ENCODE peak calls at places on chromosomes 11 and 22, in eight cellular contexts. One of them, this sample, is unnamed.

GRCh38 chr11:131473510-131473909 is 103.1 kb downstream of the NTM start:
- DNase-seq in OCI-LY7: no peak
- DNase-seq in HTR-8/SVneo: no peak
- DNase-seq in T follicular helper cell: no peak
- DNase-seq in NCI-H2081 treated with DMSO at 0.1 percent for 48 hours: no peak
- DNase-seq in keratinocyte: no peak
- DNase-seq in coronary artery: no peak
- DNase-seq in RPMI7951: no peak
- DNase-seq in this sample: no peak

GRCh38 chr11:123431619-123432018 is 1.6 kb downstream of the GRAMD1B start:
- DNase-seq in coronary artery: no peak
- DNase-seq in NCI-H2081 treated with DMSO at 0.1 percent for 48 hours: no peak
- DNase-seq in keratinocyte: no peak
- DNase-seq in RPMI7951: peak
- DNase-seq in HTR-8/SVneo: no peak
- DNase-seq in OCI-LY7: no peak
- DNase-seq in T follicular helper cell: no peak
- DNase-seq in this sample: no peak

GRCh38 chr22:42379961-42380537 is 52.2 kb downstream of the NFAM1 start:
- DNase-seq in keratinocyte: no peak
- DNase-seq in NCI-H2081 treated with DMSO at 0.1 percent for 48 hours: no peak
- DNase-seq in coronary artery: no peak
- DNase-seq in OCI-LY7: no peak
- DNase-seq in RPMI7951: no peak
- DNase-seq in HTR-8/SVneo: no peak
- DNase-seq in T follicular helper cell: no peak
- DNase-seq in this sample: no peak

GRCh38 chr11:46446343-46446751 is 54.8 kb upstream of the CHRM4 start:
- DNase-seq in HTR-8/SVneo: no peak
- DNase-seq in T follicular helper cell: no peak
- DNase-seq in RPMI7951: no peak
- DNase-seq in NCI-H2081 treated with DMSO at 0.1 percent for 48 hours: peak
- DNase-seq in coronary artery: no peak
- DNase-seq in keratinocyte: no peak
- DNase-seq in OCI-LY7: no peak
- DNase-seq in this sample: no peak

GRCh38 chr22:17726561-17727243 is 47.6 kb downstream of the BID start:
- DNase-seq in HTR-8/SVneo: no peak
- DNase-seq in keratinocyte: no peak
- DNase-seq in coronary artery: no peak
- DNase-seq in T follicular helper cell: no peak
- DNase-seq in NCI-H2081 treated with DMSO at 0.1 percent for 48 hours: no peak
- DNase-seq in RPMI7951: peak
- DNase-seq in OCI-LY7: no peak
- DNase-seq in this sample: no peak

GRCh38 chr11:60872124-60872951 is 5.0 kb downstream of the ZP1 start:
- DNase-seq in RPMI7951: peak
- DNase-seq in OCI-LY7: no peak
- DNase-seq in keratinocyte: no peak
- DNase-seq in NCI-H2081 treated with DMSO at 0.1 percent for 48 hours: no peak
- DNase-seq in HTR-8/SVneo: no peak
- DNase-seq in T follicular helper cell: no peak
- DNase-seq in coronary artery: no peak
- DNase-seq in this sample: no peak

GRCh38 chr11:15665368-15665871 is 550.7 kb downstream of the INSC start:
- DNase-seq in NCI-H2081 treated with DMSO at 0.1 percent for 48 hours: no peak
- DNase-seq in HTR-8/SVneo: no peak
- DNase-seq in coronary artery: no peak
- DNase-seq in OCI-LY7: no peak
- DNase-seq in T follicular helper cell: no peak
- DNase-seq in keratinocyte: no peak
- DNase-seq in RPMI7951: peak
- DNase-seq in this sample: no peak

GRCh38 chr22:30104501-30105156 is 24.4 kb downstream of the HORMAD2 start:
- DNase-seq in OCI-LY7: no peak
- DNase-seq in RPMI7951: peak
- DNase-seq in keratinocyte: no peak
- DNase-seq in coronary artery: no peak
- DNase-seq in NCI-H2081 treated with DMSO at 0.1 percent for 48 hours: no peak
- DNase-seq in T follicular helper cell: no peak
- DNase-seq in HTR-8/SVneo: no peak
- DNase-seq in this sample: peak

GRCh38 chr22:17201285-17201945 is 17.8 kb downstream of the ADA2 start:
- DNase-seq in NCI-H2081 treated with DMSO at 0.1 percent for 48 hours: no peak
- DNase-seq in HTR-8/SVneo: no peak
- DNase-seq in OCI-LY7: no peak
- DNase-seq in keratinocyte: no peak
- DNase-seq in T follicular helper cell: no peak
- DNase-seq in coronary artery: no peak
- DNase-seq in RPMI7951: peak
- DNase-seq in this sample: no peak

GRCh38 chr11:12922980-12923507 is 86.1 kb upstream of the RASSF10 start:
- DNase-seq in RPMI7951: no peak
- DNase-seq in HTR-8/SVneo: no peak
- DNase-seq in NCI-H2081 treated with DMSO at 0.1 percent for 48 hours: no peak
- DNase-seq in OCI-LY7: no peak
- DNase-seq in coronary artery: no peak
- DNase-seq in keratinocyte: no peak
- DNase-seq in T follicular helper cell: no peak
- DNase-seq in this sample: no peak

GRCh38 chr11:46348566-46348981 is 1.3 kb downstream of the DGKZ start:
- DNase-seq in OCI-LY7: no peak
- DNase-seq in HTR-8/SVneo: no peak
- DNase-seq in RPMI7951: no peak
- DNase-seq in NCI-H2081 treated with DMSO at 0.1 percent for 48 hours: no peak
- DNase-seq in coronary artery: no peak
- DNase-seq in T follicular helper cell: no peak
- DNase-seq in keratinocyte: no peak
- DNase-seq in this sample: no peak

GRCh38 chr11:94767701-94768601 is at the start of gene AMOTL1:
- DNase-seq in coronary artery: peak
- DNase-seq in OCI-LY7: no peak
- DNase-seq in HTR-8/SVneo: peak
- DNase-seq in keratinocyte: no peak
- DNase-seq in NCI-H2081 treated with DMSO at 0.1 percent for 48 hours: peak
- DNase-seq in RPMI7951: peak
- DNase-seq in T follicular helper cell: no peak
- DNase-seq in this sample: peak

GRCh38 chr11:80163011-80163410 is 722.2 kb upstream of the TENM4 start:
- DNase-seq in NCI-H2081 treated with DMSO at 0.1 percent for 48 hours: no peak
- DNase-seq in OCI-LY7: no peak
- DNase-seq in HTR-8/SVneo: peak
- DNase-seq in T follicular helper cell: no peak
- DNase-seq in RPMI7951: peak
- DNase-seq in keratinocyte: no peak
- DNase-seq in coronary artery: no peak
- DNase-seq in this sample: no peak

GRCh38 chr11:75869661-75870455 is 54.8 kb downstream of the UVRAG start:
- DNase-seq in RPMI7951: no peak
- DNase-seq in keratinocyte: no peak
- DNase-seq in OCI-LY7: no peak
- DNase-seq in HTR-8/SVneo: no peak
- DNase-seq in T follicular helper cell: no peak
- DNase-seq in coronary artery: no peak
- DNase-seq in NCI-H2081 treated with DMSO at 0.1 percent for 48 hours: no peak
- DNase-seq in this sample: no peak

GRCh38 chr11:57778318-57779037 is 16.9 kb downstream of the CTNND1 start:
- DNase-seq in RPMI7951: peak
- DNase-seq in keratinocyte: peak
- DNase-seq in OCI-LY7: no peak
- DNase-seq in coronary artery: peak
- DNase-seq in NCI-H2081 treated with DMSO at 0.1 percent for 48 hours: no peak
- DNase-seq in HTR-8/SVneo: peak
- DNase-seq in T follicular helper cell: no peak
- DNase-seq in this sample: peak

GRCh38 chr11:15695096-15695721 is 580.5 kb downstream of the INSC start:
- DNase-seq in T follicular helper cell: no peak
- DNase-seq in keratinocyte: no peak
- DNase-seq in coronary artery: no peak
- DNase-seq in OCI-LY7: no peak
- DNase-seq in NCI-H2081 treated with DMSO at 0.1 percent for 48 hours: no peak
- DNase-seq in HTR-8/SVneo: no peak
- DNase-seq in RPMI7951: no peak
- DNase-seq in this sample: no peak

GRCh38 chr11:69867076-69868002 is 48.1 kb upstream of the FGF3 start:
- DNase-seq in NCI-H2081 treated with DMSO at 0.1 percent for 48 hours: no peak
- DNase-seq in keratinocyte: no peak
- DNase-seq in HTR-8/SVneo: no peak
- DNase-seq in OCI-LY7: no peak
- DNase-seq in T follicular helper cell: no peak
- DNase-seq in RPMI7951: peak
- DNase-seq in coronary artery: peak
- DNase-seq in this sample: no peak

GRCh38 chr22:18035740-18036139 is 11.4 kb upstream of the MICAL3 start:
- DNase-seq in RPMI7951: no peak
- DNase-seq in T follicular helper cell: no peak
- DNase-seq in coronary artery: no peak
- DNase-seq in OCI-LY7: no peak
- DNase-seq in HTR-8/SVneo: no peak
- DNase-seq in keratinocyte: no peak
- DNase-seq in NCI-H2081 treated with DMSO at 0.1 percent for 48 hours: no peak
- DNase-seq in this sample: no peak

GRCh38 chr11:64546176-64546575 is 44.8 kb upstream of the SLC22A12 start:
- DNase-seq in coronary artery: no peak
- DNase-seq in HTR-8/SVneo: no peak
- DNase-seq in keratinocyte: no peak
- DNase-seq in RPMI7951: no peak
- DNase-seq in NCI-H2081 treated with DMSO at 0.1 percent for 48 hours: no peak
- DNase-seq in OCI-LY7: no peak
- DNase-seq in T follicular helper cell: no peak
- DNase-seq in this sample: no peak

GRCh38 chr22:19679476-19680099 is 34.7 kb upstream of the SEPTIN5 start:
- DNase-seq in OCI-LY7: peak
- DNase-seq in coronary artery: no peak
- DNase-seq in T follicular helper cell: peak
- DNase-seq in NCI-H2081 treated with DMSO at 0.1 percent for 48 hours: no peak
- DNase-seq in HTR-8/SVneo: peak
- DNase-seq in RPMI7951: peak
- DNase-seq in keratinocyte: no peak
- DNase-seq in this sample: no peak

GRCh38 chr11:33474866-33475265 is 217.7 kb downstream of the HIPK3 start:
- DNase-seq in RPMI7951: no peak
- DNase-seq in NCI-H2081 treated with DMSO at 0.1 percent for 48 hours: no peak
- DNase-seq in coronary artery: no peak
- DNase-seq in OCI-LY7: no peak
- DNase-seq in keratinocyte: no peak
- DNase-seq in T follicular helper cell: no peak
- DNase-seq in HTR-8/SVneo: no peak
- DNase-seq in this sample: no peak

GRCh38 chr11:85619497-85619896 is 7.6 kb downstream of the DLG2 start:
- DNase-seq in keratinocyte: no peak
- DNase-seq in RPMI7951: no peak
- DNase-seq in NCI-H2081 treated with DMSO at 0.1 percent for 48 hours: no peak
- DNase-seq in T follicular helper cell: no peak
- DNase-seq in coronary artery: no peak
- DNase-seq in OCI-LY7: no peak
- DNase-seq in HTR-8/SVneo: no peak
- DNase-seq in this sample: no peak

GRCh38 chr11:30488304-30488998 is 97.7 kb downstream of the MPPED2 start:
- DNase-seq in coronary artery: no peak
- DNase-seq in keratinocyte: no peak
- DNase-seq in RPMI7951: no peak
- DNase-seq in T follicular helper cell: no peak
- DNase-seq in OCI-LY7: no peak
- DNase-seq in NCI-H2081 treated with DMSO at 0.1 percent for 48 hours: peak
- DNase-seq in HTR-8/SVneo: no peak
- DNase-seq in this sample: no peak

This sample was measured in foreskin melanocyte.